ENCODE peak calls at places on chromosomes 5 and 9, in seven cellular contexts. F is GM23248, V is IMR-90, P is mesenchymal stem cell, Y is fibroblast of lung, D is mammary epithelial cell, M is neuronal stem cell. S is an unnamed sample.
A peak's percentile ranks its signal among the peaks of the same experiment; 100 is the strongest.

GRCh38 chr5:77430726-77431125 is 61.4 kb downstream of the WDR41 start:
- DNase-seq in F (peak; percentile 82), V (peak; percentile 41), P (peak; percentile 60), Y (no peak), D (no peak), M (no peak), S (peak; percentile 40)

GRCh38 chr9:121576281-121577075 is 75.0 kb upstream of the DAB2IP start:
- DNase-seq in F (no peak), V (no peak), P (no peak), Y (no peak), D (no peak), M (no peak), S (no peak)

GRCh38 chr9:132946624-132947295 is 2.3 kb upstream of the TSC1 start:
- DNase-seq in F (peak; percentile 59), V (peak; percentile 56), P (peak; percentile 51), Y (peak; percentile 20), D (no peak), M (peak; percentile 26), S (peak; percentile 19)

GRCh38 chr5:149640350-149640999 is 59.2 kb downstream of the ARHGEF37 start:
- DNase-seq in F (no peak), V (no peak), P (no peak), Y (no peak), D (no peak), M (no peak), S (no peak)

GRCh38 chr5:136374638-136375037 is 9.3 kb upstream of the TRPC7 start:
- DNase-seq in F (peak; percentile 4), V (no peak), P (peak; percentile 9), Y (no peak), D (no peak), M (no peak), S (no peak)

GRCh38 chr5:31924005-31924404 is 250.1 kb downstream of the GOLPH3 start:
- DNase-seq in F (no peak), V (no peak), P (no peak), Y (no peak), D (no peak), M (no peak), S (no peak)

GRCh38 chr9:123339666-123340414 is 16.2 kb upstream of the CRB2 start:
- DNase-seq in F (no peak), V (no peak), P (no peak), Y (no peak), D (no peak), M (no peak), S (no peak)

GRCh38 chr5:135239461-135240282 is 159.4 kb downstream of the MACROH2A1 start:
- DNase-seq in F (no peak), V (peak; percentile 85), P (peak; percentile 65), Y (peak; percentile 83), D (no peak), M (no peak), S (peak; percentile 68)

GRCh38 chr9:134214395-134214765 is 50.0 kb upstream of the RNU6ATAC start:
- DNase-seq in F (no peak), V (no peak), P (peak; percentile 72), Y (no peak), D (no peak), M (no peak), S (no peak)

GRCh38 chr9:4832786-4833579 is 40.2 kb downstream of the RCL1 start:
- DNase-seq in F (peak; percentile 97), V (peak; percentile 100), P (peak; percentile 98), Y (peak; percentile 98), D (peak; percentile 99), M (no peak), S (peak; percentile 81)

GRCh38 chr5:150590979-150591411 is 49.5 kb upstream of the SYNPO start:
- DNase-seq in F (no peak), V (no peak), P (no peak), Y (no peak), D (no peak), M (peak; percentile 23), S (no peak)

GRCh38 chr5:115179959-115180709 is 10.4 kb upstream of the TRIM36 start:
- DNase-seq in F (peak; percentile 47), V (peak; percentile 4), P (peak; percentile 27), Y (peak; percentile 19), D (peak; percentile 21), M (peak; percentile 78), S (peak; percentile 46)

GRCh38 chr9:137524597-137525317 is 25.4 kb downstream of the PNPLA7 start:
- DNase-seq in F (no peak), V (no peak), P (no peak), Y (no peak), D (no peak), M (no peak), S (no peak)

GRCh38 chr9:82038897-82039296 is 50.3 kb downstream of the SPATA31D1 start:
- DNase-seq in F (no peak), V (no peak), P (no peak), Y (no peak), D (no peak), M (no peak), S (no peak)

GRCh38 chr9:77544491-77545000 is 103.6 kb downstream of the GNA14 start:
- DNase-seq in F (peak; percentile 15), V (no peak), P (peak; percentile 11), Y (no peak), D (no peak), M (no peak), S (no peak)

GRCh38 chr5:178547052-178547666 is 43.0 kb downstream of the COL23A1 start:
- DNase-seq in F (no peak), V (no peak), P (no peak), Y (no peak), D (no peak), M (no peak), S (no peak)

GRCh38 chr9:36971935-36972488 is 62.1 kb downstream of the PAX5 start:
- DNase-seq in F (no peak), V (no peak), P (no peak), Y (no peak), D (no peak), M (no peak), S (no peak)

GRCh38 chr9:113540466-113540865 is 76.9 kb downstream of the RGS3 start:
- DNase-seq in F (no peak), V (no peak), P (no peak), Y (no peak), D (no peak), M (no peak), S (no peak)

GRCh38 chr5:111398013-111398412 is 114.3 kb downstream of the STARD4 start:
- DNase-seq in F (no peak), V (no peak), P (no peak), Y (no peak), D (no peak), M (no peak), S (no peak)

GRCh38 chr5:37133939-37134338 is 115.2 kb downstream of the CPLANE1 start:
- DNase-seq in F (peak; percentile 41), V (peak; percentile 75), P (peak; percentile 15), Y (peak; percentile 24), D (peak; percentile 49), M (no peak), S (peak; percentile 23)

GRCh38 chr5:132414634-132415377 is 45.3 kb downstream of the SLC22A5 start:
- DNase-seq in F (peak; percentile 56), V (no peak), P (peak; percentile 62), Y (peak; percentile 59), D (peak; percentile 86), M (no peak), S (peak; percentile 76)

GRCh38 chr5:153813871-153814270 is 224.8 kb downstream of the FAM114A2 start:
- DNase-seq in F (peak; percentile 58), V (no peak), P (peak; percentile 20), Y (no peak), D (no peak), M (no peak), S (no peak)

GRCh38 chr5:175795959-175796358 is 75.4 kb upstream of the CPLX2 start:
- DNase-seq in F (no peak), V (no peak), P (no peak), Y (no peak), D (no peak), M (no peak), S (no peak)

GRCh38 chr9:27701664-27702063 is 128.4 kb upstream of the C9orf72 start:
- DNase-seq in F (no peak), V (no peak), P (no peak), Y (peak; percentile 38), D (no peak), M (no peak), S (no peak)

GRCh38 chr5:94618029-94618492 is 343 bp downstream of the KIAA0825 start:
- DNase-seq in F (peak; percentile 83), V (peak; percentile 57), P (peak; percentile 83), Y (peak; percentile 64), D (peak; percentile 81), M (no peak), S (peak; percentile 89)

GRCh38 chr5:167565555-167565954 is 725.9 kb upstream of the WWC1 start:
- DNase-seq in F (peak; percentile 50), V (peak; percentile 20), P (peak; percentile 36), Y (peak; percentile 60), D (peak; percentile 8), M (no peak), S (peak; percentile 44)

GRCh38 chr5:148998174-148998797 is 64.6 kb downstream of the SH3TC2 start:
- DNase-seq in F (peak; percentile 80), V (peak; percentile 75), P (peak; percentile 74), Y (peak; percentile 82), D (peak; percentile 74), M (peak; percentile 20), S (peak; percentile 85)

GRCh38 chr5:157575096-157575872 is at the start of gene ADAM19:
- DNase-seq in F (peak; percentile 80), V (peak; percentile 53), P (peak; percentile 84), Y (peak; percentile 54), D (peak; percentile 66), M (peak; percentile 69), S (peak; percentile 79)
- H3K4me3 ChIP-seq in F (peak within 1 kb of the TSS; percentile 90), V (peak within 1 kb of the TSS; percentile 80), P (peak within 1 kb of the TSS; percentile 67), Y (peak within 1 kb of the TSS; percentile 64), D (peak within 1 kb of the TSS; percentile 84), M (peak within 1 kb of the TSS; percentile 98), S (peak within 1 kb of the TSS; percentile 88)

DNA sequence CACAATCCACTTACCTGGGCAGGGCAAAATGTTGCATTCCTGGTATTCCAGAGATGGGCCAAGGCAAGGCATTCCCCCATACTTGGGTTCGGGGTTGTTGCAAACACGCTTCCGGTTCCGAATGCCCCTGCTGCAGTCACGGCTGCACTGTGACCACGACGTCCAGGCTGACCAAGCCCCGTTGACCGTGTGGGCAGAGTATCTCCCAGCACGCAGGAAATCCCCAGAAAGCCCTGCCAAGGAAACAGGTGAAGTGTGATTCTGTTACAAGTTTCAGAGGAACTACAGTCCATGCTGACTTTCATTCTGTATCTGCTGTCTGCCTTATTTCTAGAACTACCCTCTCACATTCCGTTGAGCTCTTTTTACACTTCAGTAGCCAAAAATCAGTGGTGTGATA is 483.0 kb downstream of the SEMA5A start:
- DNase-seq in F (no peak), V (no peak), P (no peak), Y (no peak), D (no peak), M (no peak), S (no peak)
- H3K9me3 ChIP-seq in F (no peaks in the 10 kb centered on the region), V (no peaks in the 10 kb centered on the region), P (no peaks in the 10 kb centered on the region), Y (no peaks in the 10 kb centered on the region), D (no peaks in the 10 kb centered on the region), M (no peaks in the 10 kb centered on the region), S (no peaks in the 10 kb centered on the region)

DNA sequence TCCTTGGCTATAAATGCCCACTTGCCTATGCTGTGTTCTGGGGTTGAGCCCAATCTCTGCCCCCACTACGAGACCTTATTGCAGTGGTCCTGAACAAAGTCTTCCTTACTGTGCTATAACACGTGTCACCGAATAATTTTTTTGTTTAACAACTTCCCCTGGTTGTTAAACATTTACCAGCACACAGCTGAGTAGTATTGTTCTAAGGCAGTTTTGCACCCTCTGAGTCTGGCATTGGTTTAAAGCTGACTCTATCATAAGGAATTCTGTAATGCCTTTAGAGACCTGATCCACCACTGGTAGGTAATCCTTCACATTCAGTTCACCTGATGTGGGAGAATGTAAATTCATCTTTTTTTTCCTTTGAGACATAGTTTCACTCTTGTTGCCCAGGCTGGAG is 25.6 kb upstream of the ANKRD31 start:
- DNase-seq in F (no peak), V (no peak), P (no peak), Y (no peak), D (no peak), M (no peak), S (no peak)
- H3K9ac ChIP-seq in F (no peak overlapping the region), V (no peak overlapping the region), P (no peak overlapping the region), Y (no peak overlapping the region), D (no peak overlapping the region), M (no peak overlapping the region), S (no peak overlapping the region)

GRCh38 chr9:93288891-93289883 is 105.2 kb downstream of the WNK2 start:
- DNase-seq in F (peak; percentile 60), V (peak; percentile 62), P (peak; percentile 68), Y (peak; percentile 79), D (peak; percentile 44), M (no peak), S (peak; percentile 43)
- H3K4me3 ChIP-seq in F (no peak overlapping the region), V (no peak overlapping the region), P (peak overlapping the region; percentile 15), Y (no peak overlapping the region), D (no peak overlapping the region), M (no peak overlapping the region), S (no peak overlapping the region)